ENCODE peak calls at places on chromosomes 12 and 14, in ten cellular contexts. H, S, V, X, M, P, F, K, G and U are unnamed samples.
A peak's percentile ranks its signal among the peaks of the same experiment; 100 is the strongest.

GRCh38 chr12:116592731-116593130 is 33.5 kb downstream of the MAP1LC3B2 start:
- ATAC-seq in H (no peak), S (no peak), V (no peak), X (no peak), M (no peak), P (no peak), F (peak; percentile 7), K (no peak), G (peak; percentile 15), U (no peak)

GRCh38 chr12:116414891-116415290 is 137.4 kb upstream of the MED13L start:
- ATAC-seq in H (no peak), S (no peak), V (no peak), X (no peak), M (no peak), P (no peak), F (no peak), K (no peak), G (no peak), U (no peak)

GRCh38 chr14:67729072-67729561 is 27.4 kb downstream of the RDH12 start:
- ATAC-seq in H (no peak), S (no peak), V (no peak), X (no peak), M (no peak), P (no peak), F (peak; percentile 76), K (no peak), G (no peak), U (no peak)

GRCh38 chr12:50542448-50542847 is 37.7 kb downstream of the DIP2B start:
- ATAC-seq in H (no peak), S (peak; percentile 50), V (peak; percentile 80), X (peak; percentile 41), M (peak; percentile 99), P (peak; percentile 62), F (peak; percentile 50), K (peak; percentile 68), G (no peak), U (peak; percentile 59)

GRCh38 chr12:20628388-20628787 is 66.7 kb upstream of the SLCO1C1 start:
- ATAC-seq in H (no peak), S (no peak), V (no peak), X (no peak), M (no peak), P (no peak), F (no peak), K (no peak), G (no peak), U (no peak)

GRCh38 chr14:72737560-72737943 is 156.3 kb downstream of the DPF3 start:
- ATAC-seq in H (no peak), S (no peak), V (peak; percentile 8), X (no peak), M (no peak), P (no peak), F (no peak), K (no peak), G (no peak), U (no peak)

GRCh38 chr12:92059976-92060375 is 85.7 kb downstream of the BTG1 start:
- ATAC-seq in H (no peak), S (no peak), V (no peak), X (no peak), M (no peak), P (no peak), F (peak; percentile 31), K (no peak), G (no peak), U (no peak)

GRCh38 chr12:131536337-131536736 is 174.6 kb upstream of the SFSWAP start:
- ATAC-seq in H (peak; percentile 92), S (no peak), V (no peak), X (peak; percentile 76), M (peak; percentile 75), P (no peak), F (peak; percentile 24), K (no peak), G (no peak), U (no peak)

GRCh38 chr12:6460751-6461371 is 9.0 kb downstream of the TAPBPL start:
- ATAC-seq in H (peak; percentile 24), S (no peak), V (peak; percentile 92), X (peak; percentile 24), M (peak; percentile 44), P (no peak), F (peak; percentile 4), K (no peak), G (no peak), U (peak; percentile 1)

GRCh38 chr12:69510176-69510827 is 40.1 kb downstream of the FRS2 start:
- ATAC-seq in H (no peak), S (no peak), V (no peak), X (no peak), M (no peak), P (no peak), F (no peak), K (no peak), G (no peak), U (no peak)

GRCh38 chr14:60051690-60052324 is 39.9 kb upstream of the PCNX4 start:
- ATAC-seq in H (peak; percentile 74), S (peak; percentile 31), V (no peak), X (peak; percentile 63), M (peak; percentile 52), P (no peak), F (no peak), K (no peak), G (no peak), U (no peak)

GRCh38 chr14:29926701-29927595 is 699 bp downstream of the PRKD1 start:
- ATAC-seq in H (no peak), S (peak; percentile 56), V (peak; percentile 82), X (no peak), M (no peak), P (peak; percentile 31), F (peak; percentile 72), K (no peak), G (peak; percentile 69), U (peak; percentile 55)

GRCh38 chr12:91620949-91621348 is 438.3 kb upstream of the DCN start:
- ATAC-seq in H (no peak), S (no peak), V (no peak), X (no peak), M (no peak), P (no peak), F (no peak), K (no peak), G (no peak), U (peak; percentile 24)

GRCh38 chr14:22147716-22148115 is 441.3 kb downstream of the DAD1 start:
- ATAC-seq in H (no peak), S (no peak), V (no peak), X (no peak), M (no peak), P (no peak), F (no peak), K (no peak), G (no peak), U (no peak)

GRCh38 chr12:80892597-80893445 is 44.9 kb downstream of the LIN7A start:
- ATAC-seq in H (no peak), S (no peak), V (no peak), X (no peak), M (no peak), P (no peak), F (no peak), K (no peak), G (no peak), U (no peak)

GRCh38 chr12:103586791-103587370 is at the start of gene STAB2:
- ATAC-seq in H (no peak), S (no peak), V (no peak), X (no peak), M (no peak), P (no peak), F (no peak), K (no peak), G (no peak), U (peak; percentile 36)

GRCh38 chr12:1881936-1882335 is 36.5 kb downstream of the CACNA2D4 start:
- ATAC-seq in H (no peak), S (no peak), V (no peak), X (no peak), M (no peak), P (no peak), F (no peak), K (no peak), G (no peak), U (no peak)

GRCh38 chr14:93160353-93160801 is 24.3 kb downstream of the MOAP1 start:
- ATAC-seq in H (no peak), S (no peak), V (no peak), X (no peak), M (peak; percentile 44), P (no peak), F (no peak), K (peak; percentile 87), G (no peak), U (no peak)

GRCh38 chr12:124592050-124592449 is 24.6 kb upstream of the NCOR2 start:
- ATAC-seq in H (no peak), S (no peak), V (no peak), X (no peak), M (no peak), P (peak; percentile 46), F (no peak), K (peak; percentile 68), G (no peak), U (no peak)

GRCh38 chr12:120067901-120068300 is 48.7 kb downstream of the RAB35 start:
- ATAC-seq in H (no peak), S (no peak), V (no peak), X (no peak), M (no peak), P (no peak), F (no peak), K (no peak), G (no peak), U (no peak)